ENCODE peak calls at places on chromosomes 7 and 10, in ten cellular contexts. A is A549; I is tibial artery; B is foreskin keratinocyte; M is brain microvascular endothelial cell; N is dorsolateral prefrontal cortex; S is CD8-positive, alpha-beta T cell; E is prostate gland; Y is right lobe of liver; R is WERI-Rb-1. O is an unnamed sample.

GRCh38 chr7:37247881-37248280 is 200.8 kb downstream of the ELMO1 start:
- DNase-seq in A (peak), I (no peak), B (no peak), M (peak), N (no peak), S (no peak), E (no peak), Y (no peak), R (no peak), O (no peak)

GRCh38 chr7:100604976-100605911 is 3.1 kb downstream of the PCOLCE start:
- DNase-seq in A (peak), I (no peak), B (no peak), M (no peak), N (no peak), S (peak), E (no peak), Y (peak), R (no peak), O (no peak)

GRCh38 chr7:33714208-33714607 is 191.1 kb upstream of the BMPER start:
- DNase-seq in A (no peak), I (no peak), B (no peak), M (no peak), N (no peak), S (no peak), E (no peak), Y (no peak), R (no peak), O (no peak)

GRCh38 chr7:111931958-111932357 is 274.2 kb downstream of the DOCK4 start:
- DNase-seq in A (no peak), I (no peak), B (no peak), M (no peak), N (no peak), S (no peak), E (no peak), Y (no peak), R (no peak), O (no peak)

GRCh38 chr10:14302035-14302434 is 28.7 kb downstream of the FRMD4A start:
- DNase-seq in A (no peak), I (no peak), B (no peak), M (peak), N (no peak), S (no peak), E (no peak), Y (no peak), R (no peak), O (peak)

GRCh38 chr10:97777148-97777547 is 5.3 kb upstream of the SFRP5 start:
- DNase-seq in A (no peak), I (no peak), B (no peak), M (no peak), N (no peak), S (no peak), E (no peak), Y (no peak), R (no peak), O (no peak)

GRCh38 chr7:93948106-93948505 is 26.6 kb downstream of the GNG11 start:
- DNase-seq in A (no peak), I (no peak), B (no peak), M (peak), N (no peak), S (no peak), E (no peak), Y (no peak), R (no peak), O (no peak)

GRCh38 chr7:104943502-104944343 is 70.3 kb upstream of the KMT2E start:
- DNase-seq in A (peak), I (peak), B (peak), M (peak), N (no peak), S (peak), E (peak), Y (no peak), R (no peak), O (no peak)

GRCh38 chr7:134442441-134443220 is 16.3 kb downstream of the AKR1B1 start:
- DNase-seq in A (no peak), I (no peak), B (no peak), M (no peak), N (no peak), S (no peak), E (no peak), Y (no peak), R (no peak), O (no peak)

GRCh38 chr10:707861-708260 is 18.4 kb upstream of the DIP2C start:
- DNase-seq in A (no peak), I (no peak), B (no peak), M (no peak), N (no peak), S (no peak), E (no peak), Y (no peak), R (no peak), O (no peak)

GRCh38 chr7:123569352-123569999 is 11.9 kb upstream of the NDUFA5 start:
- DNase-seq in A (no peak), I (no peak), B (no peak), M (no peak), N (no peak), S (no peak), E (no peak), Y (no peak), R (no peak), O (no peak)

GRCh38 chr10:95758351-95759025 is 2.5 kb downstream of the ENTPD1 start:
- DNase-seq in A (peak), I (no peak), B (no peak), M (peak), N (no peak), S (no peak), E (no peak), Y (no peak), R (no peak), O (no peak)

GRCh38 chr10:4079796-4080195 is 294.8 kb upstream of the KLF6 start:
- DNase-seq in A (no peak), I (no peak), B (no peak), M (no peak), N (no peak), S (no peak), E (no peak), Y (no peak), R (no peak), O (no peak)

GRCh38 chr10:72223743-72224101 is 7.6 kb upstream of the ASCC1 start:
- DNase-seq in A (no peak), I (peak), B (no peak), M (peak), N (no peak), S (no peak), E (no peak), Y (no peak), R (no peak), O (no peak)

GRCh38 chr10:78774999-78775711 is 293.6 kb upstream of the ZMIZ1 start:
- DNase-seq in A (no peak), I (no peak), B (no peak), M (peak), N (no peak), S (no peak), E (no peak), Y (peak), R (no peak), O (peak)

GRCh38 chr7:73342645-73343044 is 14.7 kb downstream of the FKBP6 start:
- DNase-seq in A (peak), I (no peak), B (no peak), M (peak), N (no peak), S (no peak), E (no peak), Y (no peak), R (no peak), O (peak)

GRCh38 chr7:148773344-148773743 is 74.6 kb downstream of the CUL1 start:
- DNase-seq in A (no peak), I (no peak), B (no peak), M (peak), N (no peak), S (peak), E (no peak), Y (no peak), R (no peak), O (no peak)

GRCh38 chr7:1902231-1902855 is 232.3 kb downstream of the ELFN1 start:
- DNase-seq in A (no peak), I (no peak), B (no peak), M (no peak), N (no peak), S (no peak), E (no peak), Y (peak), R (no peak), O (no peak)

GRCh38 chr10:35564276-35564982 is 40.7 kb upstream of the GJD4 start:
- DNase-seq in A (no peak), I (peak), B (no peak), M (peak), N (no peak), S (no peak), E (no peak), Y (no peak), R (no peak), O (no peak)

GRCh38 chr10:132679640-132680039 is 106.3 kb downstream of the NKX6-2 start:
- DNase-seq in A (no peak), I (no peak), B (no peak), M (no peak), N (peak), S (no peak), E (no peak), Y (peak), R (no peak), O (no peak)

GRCh38 chr10:104336829-104337526 is 1.3 kb downstream of the ITPRIP start:
- DNase-seq in A (no peak), I (no peak), B (no peak), M (peak), N (no peak), S (peak), E (no peak), Y (no peak), R (no peak), O (no peak)

GRCh38 chr7:80900583-80901576 is 18.0 kb downstream of the SEMA3C start:
- DNase-seq in A (no peak), I (no peak), B (no peak), M (no peak), N (no peak), S (no peak), E (no peak), Y (no peak), R (no peak), O (no peak)

GRCh38 chr10:3805791-3806381 is 20.9 kb upstream of the KLF6 start:
- DNase-seq in A (peak), I (peak), B (peak), M (peak), N (no peak), S (peak), E (no peak), Y (no peak), R (no peak), O (no peak)

GRCh38 chr10:76029782-76030181 is 598.4 kb downstream of the LRMDA start:
- DNase-seq in A (no peak), I (no peak), B (no peak), M (no peak), N (no peak), S (no peak), E (no peak), Y (no peak), R (no peak), O (no peak)

GRCh38 chr10:18044976-18045720 is 93.4 kb downstream of the SLC39A12 start:
- DNase-seq in A (no peak), I (no peak), B (no peak), M (peak), N (no peak), S (no peak), E (no peak), Y (no peak), R (no peak), O (peak)

GRCh38 chr7:99141756-99142726 is 1.9 kb downstream of the SMURF1 start:
- DNase-seq in A (peak), I (peak), B (no peak), M (peak), N (peak), S (peak), E (peak), Y (peak), R (no peak), O (peak)

GRCh38 chr7:119935418-119936025 is 337.5 kb upstream of the KCND2 start:
- DNase-seq in A (peak), I (no peak), B (no peak), M (no peak), N (no peak), S (no peak), E (no peak), Y (no peak), R (no peak), O (peak)

GRCh38 chr7:47846117-47846836 is 102.0 kb downstream of the PKD1L1 start:
- DNase-seq in A (peak), I (no peak), B (peak), M (peak), N (no peak), S (no peak), E (no peak), Y (no peak), R (no peak), O (no peak)

GRCh38 chr7:82105463-82105862 is 335.6 kb upstream of the HGF start:
- DNase-seq in A (peak), I (no peak), B (peak), M (peak), N (no peak), S (no peak), E (no peak), Y (no peak), R (no peak), O (peak)

GRCh38 chr7:64300641-64301405 is 12.9 kb upstream of the ZNF736 start:
- DNase-seq in A (no peak), I (no peak), B (peak), M (no peak), N (no peak), S (no peak), E (no peak), Y (no peak), R (no peak), O (no peak)

GRCh38 chr7:74134117-74134539 is 40.0 kb upstream of the EIF4H start:
- DNase-seq in A (no peak), I (no peak), B (peak), M (no peak), N (no peak), S (no peak), E (no peak), Y (no peak), R (no peak), O (no peak)

GRCh38 chr7:77760809-77761453 is 37.3 kb downstream of the TMEM60 start:
- DNase-seq in A (no peak), I (no peak), B (no peak), M (no peak), N (no peak), S (no peak), E (no peak), Y (no peak), R (no peak), O (no peak)

GRCh38 chr7:77757589-77757988 is 40.6 kb downstream of the TMEM60 start:
- DNase-seq in A (no peak), I (no peak), B (no peak), M (no peak), N (no peak), S (no peak), E (no peak), Y (no peak), R (no peak), O (no peak)

DNA sequence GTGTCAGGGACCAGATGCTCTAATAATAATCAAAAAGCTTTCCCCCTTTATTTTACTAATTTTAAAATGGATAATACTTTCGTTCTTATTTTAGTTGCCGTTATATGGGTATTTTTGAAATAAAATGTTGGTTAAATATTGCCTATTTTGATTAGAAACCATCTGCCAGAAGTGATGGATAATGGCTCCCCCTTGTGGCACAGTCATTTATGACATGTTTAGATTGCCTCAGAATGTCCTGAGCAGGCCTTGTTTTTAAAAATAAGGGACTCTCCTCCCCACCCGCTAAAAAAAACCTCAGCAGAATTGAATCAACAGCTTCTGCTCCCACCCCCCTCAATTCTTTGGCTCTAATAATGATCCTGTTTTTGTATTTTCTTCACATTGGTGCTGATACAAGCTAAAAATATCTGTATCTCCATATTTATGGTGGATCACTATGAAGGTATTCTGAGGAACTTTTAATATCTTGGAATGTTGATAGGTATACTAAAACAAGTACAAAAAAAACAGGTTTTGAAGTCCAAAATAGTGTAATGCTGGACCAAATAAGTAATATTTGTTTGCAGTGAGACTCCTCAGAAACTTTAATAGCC is 38.8 kb downstream of the TMEM60 start:
- DNase-seq in A (peak), I (peak), B (no peak), M (peak), N (peak), S (peak), E (peak), Y (no peak), R (peak), O (peak)
- H3K27ac ChIP-seq in A (no peak), I (peak), B (no peak), M (no peak), N (no peak), S (no peak), E (no peak), Y (peak), R (no peak), O (no peak)

GRCh38 chr10:131396108-131397010 is 84.8 kb upstream of the TCERG1L start:
- DNase-seq in A (peak), I (no peak), B (no peak), M (no peak), N (no peak), S (no peak), E (no peak), Y (peak), R (peak), O (no peak)
- TF ChIP-seq CTCF in A (no peak), I (no peak), B (no peak), M (no peak), N (no peak), S (no peak), E (no peak), Y (no peak), R (peak), O (no peak)

GRCh38 chr7:128025380-128025779 is 5.9 kb downstream of the LRRC4 start:
- DNase-seq in A (no peak), I (no peak), B (no peak), M (peak), N (no peak), S (no peak), E (no peak), Y (no peak), R (no peak), O (no peak)

GRCh38 chr7:128021361-128021760 is 9.9 kb downstream of the LRRC4 start:
- DNase-seq in A (peak), I (no peak), B (peak), M (no peak), N (no peak), S (no peak), E (no peak), Y (no peak), R (no peak), O (no peak)

GRCh38 chr7:128024154-128024553 is 7.1 kb downstream of the LRRC4 start:
- DNase-seq in A (no peak), I (no peak), B (no peak), M (no peak), N (no peak), S (no peak), E (no peak), Y (no peak), R (no peak), O (no peak)

GRCh38 chr7:128020161-128020560 is 11.1 kb downstream of the LRRC4 start:
- DNase-seq in A (peak), I (no peak), B (no peak), M (no peak), N (no peak), S (no peak), E (no peak), Y (no peak), R (peak), O (no peak)

GRCh38 chr7:128022631-128023532 is 8.4 kb downstream of the LRRC4 start:
- DNase-seq in A (peak), I (no peak), B (no peak), M (peak), N (no peak), S (no peak), E (no peak), Y (no peak), R (no peak), O (peak)
- H3K27ac ChIP-seq in A (peak), I (no peak), B (peak), M (no peak), N (peak), S (no peak), E (no peak), Y (no peak), R (no peak), O (peak)

DNA sequence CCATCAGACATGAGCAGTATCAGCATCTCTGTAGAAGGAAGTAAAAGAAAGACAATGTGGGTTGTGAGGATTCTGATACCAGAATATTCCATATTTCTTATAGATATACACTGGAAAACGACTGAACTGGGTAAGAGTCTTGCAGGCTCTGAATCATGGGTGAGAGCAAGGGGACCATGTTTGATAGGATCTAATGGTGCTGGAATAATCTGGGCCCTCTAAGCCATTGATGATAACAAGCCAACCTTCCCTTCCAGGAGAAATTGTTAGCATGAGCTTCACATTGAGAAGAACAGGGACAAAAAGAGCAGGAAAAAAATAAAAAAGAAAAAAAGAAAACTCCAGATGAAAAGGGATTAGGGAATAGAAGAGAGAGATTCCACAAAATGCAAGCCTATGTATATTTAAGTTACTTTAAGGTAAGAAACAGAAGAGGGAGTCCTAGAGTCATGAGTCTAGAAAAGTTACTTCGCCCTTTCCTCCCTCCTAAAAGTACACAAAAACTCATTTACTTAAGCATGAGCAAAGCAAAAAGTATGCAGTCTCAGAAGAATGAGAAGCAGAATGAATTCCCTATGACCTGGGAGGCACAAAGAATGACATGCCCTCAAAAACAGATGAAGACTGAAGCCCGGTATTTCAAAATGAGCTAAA is 181.9 kb downstream of the TMEM26 start:
- DNase-seq in A (peak), I (no peak), B (peak), M (peak), N (no peak), S (no peak), E (no peak), Y (no peak), R (no peak), O (peak)
- TF ChIP-seq CTCF in A (peak), I (no peak), B (peak), M (peak), N (no peak), S (no peak), E (peak), Y (no peak), R (no peak), O (peak)

O was measured in AG04450.